ENCODE peak calls at places on chromosomes 4 and X, in eight cellular contexts. T, Y, E, J, I, U, N and D are unnamed samples.

GRCh38 chr4:151668687-151669402 is 92.0 kb downstream of the GATB start:
- DNase-seq in T (peak), Y (no peak), E (no peak), J (peak), I (no peak), U (no peak), N (no peak), D (no peak)

GRCh38 chr4:10296730-10297129 is 160.5 kb downstream of the ZNF518B start:
- DNase-seq in T (peak), Y (no peak), E (no peak), J (no peak), I (peak), U (no peak), N (no peak), D (peak)

GRCh38 chrX:102138064-102138463 is 4.2 kb downstream of the TCEAL6 start:
- DNase-seq in T (no peak), Y (peak), E (peak), J (no peak), I (no peak), U (no peak), N (no peak), D (no peak)

GRCh38 chr4:73257995-73258667 is 467 bp downstream of the ANKRD17 start:
- DNase-seq in T (peak), Y (peak), E (peak), J (peak), I (peak), U (no peak), N (peak), D (no peak)

GRCh38 chr4:69894221-69894620 is 34.3 kb upstream of the SULT1E1 start:
- DNase-seq in T (no peak), Y (no peak), E (no peak), J (no peak), I (no peak), U (no peak), N (no peak), D (no peak)

GRCh38 chr4:120671538-120671937 is 251.0 kb downstream of the PRDM5 start:
- DNase-seq in T (no peak), Y (no peak), E (no peak), J (no peak), I (no peak), U (no peak), N (no peak), D (no peak)

GRCh38 chr4:119478446-119479179 is 150.0 kb downstream of the PDE5A start:
- DNase-seq in T (no peak), Y (no peak), E (no peak), J (no peak), I (peak), U (no peak), N (no peak), D (no peak)

GRCh38 chrX:152070186-152070585 is 68.2 kb downstream of the MAGEA10 start:
- DNase-seq in T (peak), Y (no peak), E (no peak), J (no peak), I (no peak), U (no peak), N (peak), D (no peak)

GRCh38 chr4:66340286-66340893 is 670.1 kb upstream of the EPHA5 start:
- DNase-seq in T (no peak), Y (no peak), E (no peak), J (no peak), I (no peak), U (no peak), N (no peak), D (no peak)

GRCh38 chr4:169115897-169116254 is 105.8 kb upstream of the CBR4 start:
- DNase-seq in T (peak), Y (peak), E (no peak), J (peak), I (peak), U (peak), N (peak), D (no peak)

GRCh38 chrX:5528057-5528456 is 700.6 kb downstream of the NLGN4X start:
- DNase-seq in T (no peak), Y (no peak), E (no peak), J (no peak), I (no peak), U (no peak), N (no peak), D (no peak)

GRCh38 chr4:14225683-14226207 is 598.2 kb upstream of the BOD1L1 start:
- DNase-seq in T (no peak), Y (no peak), E (peak), J (no peak), I (no peak), U (no peak), N (no peak), D (no peak)

GRCh38 chr4:68175562-68176155 is 46.0 kb upstream of the TMPRSS11F start:
- DNase-seq in T (peak), Y (peak), E (peak), J (peak), I (peak), U (peak), N (peak), D (peak)

GRCh38 chr4:141020801-141021261 is 112.4 kb downstream of the RNF150 start:
- DNase-seq in T (no peak), Y (peak), E (no peak), J (peak), I (peak), U (no peak), N (peak), D (no peak)

GRCh38 chr4:139909036-139909435 is 243.4 kb downstream of the MGST2 start:
- DNase-seq in T (no peak), Y (peak), E (no peak), J (no peak), I (no peak), U (no peak), N (no peak), D (no peak)

GRCh38 chr4:140136509-140136908 is 17.5 kb downstream of the MAML3 start:
- DNase-seq in T (peak), Y (peak), E (no peak), J (peak), I (peak), U (no peak), N (peak), D (no peak)

GRCh38 chr4:61734409-61734808 is 534.3 kb downstream of the ADGRL3 start:
- DNase-seq in T (no peak), Y (no peak), E (no peak), J (no peak), I (no peak), U (no peak), N (no peak), D (no peak)

GRCh38 chr4:2352729-2353221 is 65.7 kb downstream of the ZFYVE28 start:
- DNase-seq in T (no peak), Y (no peak), E (no peak), J (no peak), I (no peak), U (no peak), N (no peak), D (no peak)

GRCh38 chr4:104906274-104906673 is 240.4 kb upstream of the TET2 start:
- DNase-seq in T (no peak), Y (no peak), E (no peak), J (peak), I (no peak), U (no peak), N (no peak), D (no peak)

GRCh38 chr4:189001283-189001970 is 862.2 kb downstream of the TRIML1 start:
- DNase-seq in T (no peak), Y (no peak), E (no peak), J (no peak), I (no peak), U (no peak), N (no peak), D (no peak)

GRCh38 chr4:22045051-22045450 is 96.5 kb upstream of the KCNIP4 start:
- DNase-seq in T (no peak), Y (no peak), E (no peak), J (no peak), I (no peak), U (no peak), N (no peak), D (no peak)

GRCh38 chr4:51835854-51836253 is 7.1 kb upstream of the DCUN1D4 start:
- DNase-seq in T (no peak), Y (no peak), E (no peak), J (no peak), I (no peak), U (no peak), N (no peak), D (no peak)

GRCh38 chr4:48268956-48269860 is at the start of gene TEC:
- DNase-seq in T (no peak), Y (peak), E (peak), J (peak), I (peak), U (peak), N (no peak), D (peak)

GRCh38 chrX:138150709-138151108 is 560.8 kb downstream of the FGF13 start:
- DNase-seq in T (no peak), Y (no peak), E (peak), J (no peak), I (no peak), U (no peak), N (no peak), D (no peak)

GRCh38 chr4:56496241-56496640 is 9.3 kb upstream of the ARL9 start:
- DNase-seq in T (no peak), Y (no peak), E (no peak), J (no peak), I (no peak), U (no peak), N (no peak), D (no peak)

GRCh38 chr4:77193511-77194236 is 36.7 kb downstream of the CCNG2 start:
- DNase-seq in T (no peak), Y (no peak), E (peak), J (no peak), I (no peak), U (no peak), N (no peak), D (no peak)

GRCh38 chrX:132491191-132491590 is 2.4 kb upstream of the MBNL3 start:
- DNase-seq in T (peak), Y (no peak), E (peak), J (no peak), I (no peak), U (no peak), N (no peak), D (no peak)

GRCh38 chr4:26701786-26702227 is 117.9 kb downstream of the TBC1D19 start:
- DNase-seq in T (no peak), Y (no peak), E (no peak), J (peak), I (peak), U (peak), N (peak), D (no peak)

GRCh38 chrX:135114392-135114791 is 5.9 kb downstream of the ETDB start:
- DNase-seq in T (no peak), Y (no peak), E (peak), J (no peak), I (no peak), U (no peak), N (no peak), D (no peak)

GRCh38 chr4:67106846-67107467 is 438.3 kb downstream of the CENPC start:
- DNase-seq in T (no peak), Y (no peak), E (no peak), J (no peak), I (no peak), U (no peak), N (no peak), D (no peak)

GRCh38 chrX:42485621-42486020 is 292.3 kb downstream of the PPP1R2C start:
- DNase-seq in T (no peak), Y (no peak), E (no peak), J (no peak), I (peak), U (peak), N (peak), D (no peak)

GRCh38 chr4:43693876-43694275 is 754.7 kb downstream of the KCTD8 start:
- DNase-seq in T (no peak), Y (no peak), E (no peak), J (no peak), I (no peak), U (no peak), N (peak), D (no peak)

GRCh38 chr4:61638600-61638999 is 438.5 kb downstream of the ADGRL3 start:
- DNase-seq in T (no peak), Y (no peak), E (no peak), J (peak), I (no peak), U (no peak), N (peak), D (no peak)

GRCh38 chr4:159360549-159360948 is 257.7 kb downstream of the RAPGEF2 start:
- DNase-seq in T (peak), Y (peak), E (no peak), J (peak), I (peak), U (no peak), N (peak), D (no peak)

GRCh38 chrX:46710927-46711623 is 47.8 kb downstream of the SLC9A7 start:
- DNase-seq in T (no peak), Y (no peak), E (no peak), J (no peak), I (no peak), U (no peak), N (no peak), D (no peak)

GRCh38 chr4:173360587-173361221 is 10.1 kb upstream of the SAP30 start:
- DNase-seq in T (no peak), Y (peak), E (peak), J (peak), I (peak), U (no peak), N (no peak), D (no peak)

GRCh38 chr4:3783691-3784306 is 17.6 kb downstream of the ADRA2C start:
- DNase-seq in T (no peak), Y (no peak), E (no peak), J (no peak), I (peak), U (no peak), N (no peak), D (no peak)

GRCh38 chrX:40152173-40152705 is 54.5 kb upstream of the BCOR start:
- DNase-seq in T (no peak), Y (no peak), E (no peak), J (no peak), I (peak), U (no peak), N (no peak), D (no peak)

GRCh38 chr4:70996014-70996353 is 2.5 kb downstream of the DCK start:
- DNase-seq in T (no peak), Y (no peak), E (no peak), J (no peak), I (peak), U (no peak), N (no peak), D (no peak)

GRCh38 chr4:70993181-70994068 is at the start of gene DCK:
- DNase-seq in T (peak), Y (peak), E (peak), J (peak), I (peak), U (peak), N (peak), D (peak)

GRCh38 chr4:70994387-70995099 is 1.1 kb downstream of the DCK start:
- DNase-seq in T (no peak), Y (no peak), E (peak), J (no peak), I (no peak), U (no peak), N (no peak), D (no peak)

GRCh38 chr4:70994069-70994366 is 569 bp downstream of the DCK start:
- DNase-seq in T (no peak), Y (no peak), E (peak), J (no peak), I (no peak), U (no peak), N (no peak), D (no peak)

DNA sequence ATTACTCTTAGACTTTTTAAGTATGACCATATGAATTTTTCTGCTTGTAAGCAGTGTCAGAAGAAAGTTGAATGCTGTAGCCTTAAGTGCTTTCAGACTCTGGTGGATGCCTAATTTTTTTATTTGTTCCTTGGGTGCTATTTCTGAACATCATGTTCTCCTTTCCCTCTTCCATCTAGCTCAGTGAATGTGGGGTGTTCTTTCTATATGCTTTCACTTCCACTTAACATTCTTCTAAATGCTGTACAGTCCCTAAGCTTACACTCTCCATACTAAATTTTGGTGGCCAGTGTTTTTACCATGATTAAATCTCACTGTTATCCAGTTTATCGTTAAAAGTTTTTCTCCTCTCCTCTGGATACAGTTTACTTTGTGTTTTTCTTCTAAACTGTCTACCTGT is 3.6 kb downstream of the DCK start:
- DNase-seq in T (no peak), Y (no peak), E (no peak), J (no peak), I (no peak), U (no peak), N (no peak), D (no peak)
- H3K9ac ChIP-seq in T (no peak), Y (no peak), E (no peak), J (no peak), I (peak), U (no peak), N (no peak), D (no peak)

GRCh38 chr4:81194286-81194685 is 20.7 kb downstream of the PRKG2 start:
- DNase-seq in T (no peak), Y (no peak), E (no peak), J (no peak), I (peak), U (no peak), N (no peak), D (no peak)
- H3K9ac ChIP-seq in T (no peak), Y (no peak), E (no peak), J (no peak), I (no peak), U (no peak), N (no peak), D (no peak)

GRCh38 chr4:94451669-94452475 is at the start of gene PDLIM5:
- DNase-seq in T (peak), Y (peak), E (peak), J (peak), I (peak), U (peak), N (peak), D (peak)

GRCh38 chr4:94452476-94453300 is 946 bp downstream of the PDLIM5 start:
- DNase-seq in T (peak), Y (peak), E (peak), J (peak), I (peak), U (peak), N (peak), D (peak)

GRCh38 chr4:94455081-94455480 is 3.3 kb downstream of the PDLIM5 start:
- DNase-seq in T (peak), Y (peak), E (no peak), J (peak), I (peak), U (no peak), N (peak), D (no peak)

GRCh38 chr4:94453534-94453963 is 1.8 kb downstream of the PDLIM5 start:
- DNase-seq in T (no peak), Y (peak), E (no peak), J (no peak), I (peak), U (no peak), N (no peak), D (no peak)

GRCh38 chr4:94454405-94454804 is 2.7 kb downstream of the PDLIM5 start:
- DNase-seq in T (peak), Y (peak), E (no peak), J (no peak), I (peak), U (no peak), N (no peak), D (no peak)
- H3K9ac ChIP-seq in T (peak), Y (peak), E (no peak), J (no peak), I (peak), U (no peak), N (peak), D (no peak)

DNA sequence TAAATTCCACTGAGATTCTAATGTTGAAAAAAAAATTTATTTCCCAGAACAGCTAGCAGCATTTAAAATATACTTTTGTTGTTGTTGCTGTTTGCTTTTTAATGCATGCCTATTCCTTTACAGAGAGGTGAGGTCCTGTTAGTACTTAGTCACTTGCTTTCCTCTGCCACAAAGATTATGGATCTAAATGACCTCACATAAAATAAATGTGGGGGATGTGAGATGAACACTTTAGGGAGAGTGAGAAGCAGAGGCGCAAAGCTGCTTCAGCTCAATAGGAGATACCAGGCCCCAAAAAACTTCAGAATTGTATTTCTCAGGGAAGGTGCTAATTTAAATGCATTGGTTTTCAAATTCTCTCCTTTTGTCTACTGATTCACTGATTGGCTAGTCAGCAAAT is 4.0 kb downstream of the LDB2 start:
- DNase-seq in T (no peak), Y (peak), E (no peak), J (no peak), I (peak), U (no peak), N (peak), D (no peak)
- H3K9ac ChIP-seq in T (no peak), Y (peak), E (no peak), J (no peak), I (peak), U (no peak), N (peak), D (no peak)

GRCh38 chrX:153490217-153490616 is 4.6 kb upstream of the BGN start:
- DNase-seq in T (no peak), Y (no peak), E (no peak), J (no peak), I (no peak), U (no peak), N (no peak), D (no peak)

GRCh38 chrX:153486163-153486562 is 8.6 kb upstream of the BGN start:
- DNase-seq in T (no peak), Y (no peak), E (no peak), J (no peak), I (no peak), U (no peak), N (no peak), D (no peak)

GRCh38 chrX:153485396-153486080 is 9.2 kb upstream of the BGN start:
- DNase-seq in T (no peak), Y (no peak), E (no peak), J (no peak), I (no peak), U (no peak), N (no peak), D (no peak)

GRCh38 chrX:153487590-153488071 is 7.1 kb upstream of the BGN start:
- DNase-seq in T (no peak), Y (peak), E (no peak), J (no peak), I (peak), U (no peak), N (no peak), D (no peak)

DNA sequence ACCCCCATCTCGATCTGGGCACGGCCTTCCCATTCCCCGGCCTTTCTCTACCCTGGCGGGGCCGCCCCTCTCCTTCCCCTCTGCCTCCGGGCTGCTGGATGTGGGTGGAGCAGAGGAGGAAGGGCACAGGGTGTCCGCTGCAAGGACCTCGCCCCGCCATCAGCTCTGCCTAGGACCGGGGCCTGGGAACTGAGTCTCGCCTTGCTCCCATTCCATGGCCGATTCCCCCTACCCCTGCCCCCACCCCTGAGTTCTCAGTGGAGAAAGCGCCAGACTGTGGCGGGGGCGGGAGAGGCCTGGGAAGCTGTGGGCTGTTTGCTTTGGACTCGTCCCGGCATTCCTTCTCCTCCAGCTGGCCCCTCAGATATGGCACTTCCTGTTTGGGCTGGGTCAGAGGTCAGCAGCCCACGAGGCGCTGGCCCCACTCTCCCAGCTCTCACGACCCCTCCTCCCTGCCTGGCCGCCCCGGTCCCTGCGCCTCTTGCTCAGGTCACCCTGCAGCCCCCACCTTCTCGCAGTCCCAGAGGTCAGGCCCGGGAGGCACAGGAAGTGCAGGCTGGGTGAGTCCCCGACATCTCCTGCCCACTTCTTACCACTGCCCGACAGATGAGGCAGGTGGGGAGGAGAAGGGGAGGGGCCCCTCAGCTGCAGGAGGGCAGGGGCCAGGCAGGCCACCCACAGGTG is 6.4 kb upstream of the BGN start:
- DNase-seq in T (no peak), Y (peak), E (no peak), J (peak), I (peak), U (no peak), N (peak), D (no peak)
- H3K9ac ChIP-seq in T (no peak), Y (peak), E (no peak), J (peak), I (peak), U (no peak), N (peak), D (no peak)

GRCh38 chr4:150583287-150584197 is 1.6 kb downstream of the MAB21L2 start:
- DNase-seq in T (no peak), Y (peak), E (no peak), J (peak), I (no peak), U (no peak), N (peak), D (no peak)
- H3K9ac ChIP-seq in T (no peak), Y (no peak), E (no peak), J (peak), I (no peak), U (no peak), N (peak), D (peak)